ENCODE peak calls at places on chromosomes 3 and 15, in eight cellular contexts. U is right cardiac atrium; N is right lobe of liver; Q is CD4-positive, CD25-positive, alpha-beta regulatory T cell; G is CD4-positive, alpha-beta T cell; W is tibial nerve; S is tibial artery; T is left ventricle myocardium inferior. C is an unnamed sample.

GRCh38 chr3:197257711-197258110 is 40.7 kb downstream of the DLG1 start:
- DNase-seq in T (no peak), S (no peak), Q (no peak), G (no peak), N (no peak), U (no peak), W (no peak), C (no peak)

GRCh38 chr3:150411971-150412370 is 3.9 kb downstream of the TSC22D2 start:
- DNase-seq in N (no peak), G (no peak), W (no peak), S (no peak), T (no peak), U (no peak), Q (no peak), C (no peak)

GRCh38 chr3:55859305-55859704 is 372.2 kb upstream of the WNT5A start:
- DNase-seq in T (no peak), W (no peak), G (no peak), S (no peak), U (no peak), N (no peak), Q (no peak), C (no peak)

GRCh38 chr3:23435318-23435717 is 232.2 kb downstream of the UBE2E2 start:
- DNase-seq in U (no peak), G (no peak), Q (no peak), T (no peak), N (no peak), W (no peak), S (no peak), C (no peak)

GRCh38 chr3:111820651-111821050 is 38.4 kb upstream of the PHLDB2 start:
- DNase-seq in Q (no peak), U (no peak), W (no peak), G (no peak), T (no peak), S (no peak), N (no peak), C (no peak)

GRCh38 chr3:30401971-30402370 is 204.4 kb upstream of the TGFBR2 start:
- DNase-seq in G (no peak), U (no peak), S (no peak), Q (no peak), N (no peak), T (no peak), W (no peak), C (no peak)

GRCh38 chr15:53454843-53455721 is 304.4 kb downstream of the WDR72 start:
- DNase-seq in G (no peak), W (no peak), S (no peak), N (no peak), Q (no peak), T (no peak), U (no peak), C (no peak)

GRCh38 chr3:48405971-48406370 is 23.9 kb downstream of the PLXNB1 start:
- DNase-seq in T (no peak), Q (no peak), U (no peak), G (no peak), S (no peak), N (no peak), W (peak), C (no peak)

GRCh38 chr3:192445768-192446644 is 281.3 kb downstream of the FGF12 start:
- DNase-seq in W (no peak), T (no peak), Q (no peak), S (no peak), G (no peak), N (no peak), U (peak), C (no peak)

GRCh38 chr3:42014949-42015533 is 53.1 kb upstream of the ULK4 start:
- DNase-seq in G (no peak), Q (no peak), T (peak), W (no peak), N (peak), S (peak), U (peak), C (no peak)

GRCh38 chr3:16466822-16467221 is 46.7 kb downstream of the RFTN1 start:
- DNase-seq in W (no peak), N (no peak), Q (no peak), S (no peak), U (no peak), T (no peak), G (no peak), C (no peak)

GRCh38 chr3:178947738-178948137 is 123.9 kb downstream of the ZMAT3 start:
- DNase-seq in G (no peak), N (no peak), U (no peak), W (no peak), T (no peak), Q (no peak), S (no peak), C (no peak)

GRCh38 chr3:79973482-79973881 is 205.7 kb upstream of the ROBO1 start:
- DNase-seq in U (no peak), T (no peak), S (no peak), G (no peak), N (no peak), Q (no peak), W (no peak), C (no peak)

GRCh38 chr3:126621627-126622345 is 33.1 kb downstream of the TXNRD3 start:
- DNase-seq in T (no peak), N (no peak), G (no peak), U (no peak), S (no peak), Q (no peak), W (no peak), C (no peak)

GRCh38 chr3:183437060-183437459 is 8.6 kb upstream of the MCF2L2 start:
- DNase-seq in N (no peak), Q (no peak), W (no peak), T (no peak), S (no peak), G (no peak), U (no peak), C (no peak)

GRCh38 chr15:71806452-71806931 is 3.9 kb upstream of the NR2E3 start:
- DNase-seq in S (no peak), T (no peak), Q (no peak), N (no peak), U (no peak), W (no peak), G (no peak), C (no peak)

GRCh38 chr3:116153174-116153573 is 292.1 kb downstream of the LSAMP start:
- DNase-seq in N (no peak), W (no peak), S (no peak), U (no peak), Q (no peak), T (no peak), G (no peak), C (no peak)

GRCh38 chr3:49618412-49618811 is 55.7 kb upstream of the APEH start:
- DNase-seq in G (no peak), T (no peak), Q (no peak), N (no peak), W (no peak), S (no peak), U (no peak), C (no peak)

GRCh38 chr3:22141769-22142168 is 390.8 kb upstream of the ZNF385D start:
- DNase-seq in N (no peak), G (no peak), Q (no peak), S (no peak), U (no peak), T (no peak), W (no peak), C (no peak)

GRCh38 chr3:126133606-126134005 is 46.8 kb downstream of the ALDH1L1 start:
- DNase-seq in N (peak), Q (no peak), T (no peak), G (no peak), U (no peak), S (peak), W (no peak), C (peak)

GRCh38 chr15:78170848-78171773 is 21.9 kb downstream of the IDH3A start:
- DNase-seq in S (no peak), Q (no peak), G (no peak), N (peak), T (no peak), W (no peak), U (no peak), C (no peak)

GRCh38 chr3:169382309-169382708 is 281.2 kb downstream of the MECOM start:
- DNase-seq in Q (no peak), T (no peak), N (no peak), S (no peak), U (no peak), G (no peak), W (no peak), C (no peak)

GRCh38 chr3:192194081-192194480 is 533.3 kb downstream of the FGF12 start:
- DNase-seq in N (no peak), S (no peak), W (no peak), G (no peak), U (no peak), Q (no peak), T (no peak), C (no peak)

GRCh38 chr3:66038384-66038725 is 363 bp downstream of the MAGI1 start:
- DNase-seq in W (no peak), T (no peak), U (no peak), Q (no peak), S (no peak), N (no peak), G (no peak), C (no peak)

GRCh38 chr15:71325461-71325860 is 210.2 kb downstream of the THSD4 start:
- DNase-seq in N (no peak), S (no peak), T (no peak), Q (no peak), W (no peak), U (no peak), G (no peak), C (no peak)

GRCh38 chr15:81097116-81097892 is 36.8 kb upstream of the CFAP161 start:
- DNase-seq in S (no peak), W (no peak), T (no peak), Q (no peak), N (no peak), G (no peak), U (no peak), C (no peak)

GRCh38 chr3:132730891-132731580 is 8.8 kb upstream of the NPHP3 start:
- DNase-seq in W (no peak), U (peak), G (no peak), T (no peak), N (no peak), S (no peak), Q (no peak), C (no peak)

GRCh38 chr3:133828576-133829309 is 23.1 kb downstream of the SRPRB start:
- DNase-seq in N (no peak), W (no peak), T (peak), U (peak), Q (no peak), G (no peak), S (no peak), C (peak)

GRCh38 chr3:187974857-187975257 is 179.1 kb upstream of the LPP start:
- DNase-seq in W (no peak), Q (no peak), U (no peak), N (no peak), S (no peak), G (no peak), T (no peak), C (no peak)

GRCh38 chr3:148102156-148102555 is 595.5 kb upstream of the AGTR1 start:
- DNase-seq in N (no peak), U (no peak), S (no peak), W (no peak), Q (no peak), T (no peak), G (no peak), C (no peak)
- H3K27ac ChIP-seq in N (no peak), U (no peak), S (no peak), W (no peak), Q (no peak), T (no peak), G (no peak), C (no peak)

GRCh38 chr3:119530418-119530817 is 29.0 kb downstream of the CD80 start:
- DNase-seq in Q (no peak), U (no peak), W (no peak), N (no peak), G (no peak), T (no peak), S (no peak), C (no peak)

GRCh38 chr3:119527731-119528130 is 29.4 kb downstream of the TIMMDC1 start:
- DNase-seq in T (no peak), Q (no peak), W (no peak), N (no peak), G (no peak), S (no peak), U (no peak), C (no peak)

GRCh38 chr3:119524931-119525662 is 26.8 kb downstream of the TIMMDC1 start:
- DNase-seq in N (no peak), G (no peak), T (no peak), Q (no peak), W (no peak), S (no peak), U (no peak), C (no peak)

GRCh38 chr3:119529883-119530282 is 29.5 kb downstream of the CD80 start:
- DNase-seq in U (no peak), G (no peak), W (no peak), Q (no peak), T (no peak), S (no peak), N (no peak), C (no peak)
- H3K27ac ChIP-seq in U (no peak), G (no peak), W (no peak), Q (no peak), T (no peak), S (no peak), N (no peak), C (no peak)

DNA sequence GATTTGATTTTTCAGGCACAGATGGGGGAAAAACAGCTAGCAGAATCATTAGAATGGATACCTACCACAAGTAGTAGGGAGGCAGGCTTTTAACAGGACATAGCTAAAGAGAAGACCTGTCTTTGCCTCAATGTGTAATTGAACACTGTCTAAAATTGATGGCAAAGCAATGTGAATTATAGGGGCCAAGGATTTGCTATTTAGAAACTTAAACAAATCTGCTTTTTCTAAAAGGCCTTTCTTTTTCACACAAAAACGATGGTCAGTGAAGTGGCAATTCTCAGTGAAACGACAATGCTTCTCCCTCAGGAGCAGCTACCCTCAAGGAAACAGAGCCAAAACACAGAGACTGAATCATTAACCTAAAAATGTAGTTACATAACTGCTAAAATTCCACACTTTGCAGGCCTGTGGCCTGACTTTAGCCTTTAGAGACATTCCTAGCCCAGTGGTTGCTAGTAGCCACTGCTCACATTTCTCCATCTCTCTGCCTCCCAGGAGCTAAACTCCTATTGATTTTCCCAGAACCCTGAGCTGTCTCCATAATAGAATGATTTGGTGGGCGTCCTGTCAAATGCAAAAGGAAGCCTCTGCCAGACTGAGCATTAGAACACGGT is 630.2 kb upstream of the KCNMB2 start:
- DNase-seq in W (no peak), S (no peak), U (no peak), N (no peak), Q (no peak), T (no peak), G (no peak), C (no peak)
- H3K27ac ChIP-seq in W (peak), S (peak), U (no peak), N (no peak), Q (no peak), T (peak), G (no peak), C (peak)

DNA sequence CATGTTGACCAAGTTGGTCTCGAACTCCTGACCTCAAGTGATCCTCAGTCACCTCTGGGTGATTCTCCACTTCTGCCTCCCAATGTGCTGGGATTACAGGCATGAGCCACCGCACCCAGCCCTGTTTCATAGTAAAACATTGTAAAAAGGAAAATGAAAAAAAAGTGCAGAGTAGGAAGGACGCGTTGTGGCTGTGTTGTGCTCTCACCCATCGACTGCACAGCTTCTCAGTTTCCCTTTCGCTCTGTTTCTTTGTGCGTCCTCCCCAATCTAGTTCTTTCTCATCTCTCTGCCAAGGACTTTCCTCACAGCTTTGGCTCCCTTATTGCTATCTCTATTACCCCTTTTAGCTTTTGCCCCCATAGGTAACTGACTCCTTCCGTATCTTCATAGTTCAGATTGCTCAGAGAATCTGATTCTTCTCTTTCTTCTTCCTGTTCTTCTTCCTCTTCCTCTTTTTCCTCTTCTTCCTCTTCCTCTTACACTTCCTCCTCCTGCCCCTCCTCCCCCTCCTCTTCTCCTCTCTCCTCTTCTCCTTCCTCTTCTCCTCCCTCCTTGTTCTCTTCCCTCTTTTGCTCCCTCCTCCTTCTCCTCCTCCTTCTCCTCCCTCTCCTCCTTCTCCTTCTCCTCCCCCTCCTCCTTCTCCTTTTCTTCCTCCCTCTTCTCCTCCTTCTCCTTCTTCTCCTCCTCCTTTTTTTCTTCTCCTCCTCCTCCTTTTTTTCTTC is 81.1 kb upstream of the VGLL4 start:
- DNase-seq in S (no peak), N (no peak), U (no peak), Q (no peak), G (no peak), W (no peak), T (no peak), C (no peak)
- H3K27ac ChIP-seq in S (no peak), N (no peak), U (no peak), Q (no peak), G (no peak), W (no peak), T (no peak), C (no peak)

GRCh38 chr3:135582800-135583199 is 382.7 kb upstream of the PPP2R3A start:
- DNase-seq in N (no peak), U (no peak), G (no peak), T (no peak), Q (no peak), W (no peak), S (no peak), C (no peak)

GRCh38 chr3:135576786-135577185 is 388.7 kb upstream of the PPP2R3A start:
- DNase-seq in Q (no peak), S (no peak), N (no peak), W (no peak), T (no peak), G (no peak), U (no peak), C (no peak)

GRCh38 chr3:135581806-135582205 is 383.7 kb upstream of the PPP2R3A start:
- DNase-seq in Q (no peak), S (no peak), U (no peak), W (no peak), G (no peak), N (no peak), T (no peak), C (no peak)
- H3K27ac ChIP-seq in Q (no peak), S (no peak), U (no peak), W (no peak), G (no peak), N (no peak), T (no peak), C (no peak)

GRCh38 chr3:3559786-3560185 is 239.4 kb upstream of the LRRN1 start:
- DNase-seq in W (no peak), N (no peak), Q (no peak), U (no peak), G (no peak), T (no peak), S (no peak), C (no peak)
- H3K27ac ChIP-seq in W (no peak), N (no peak), Q (no peak), U (no peak), G (no peak), T (no peak), S (no peak), C (no peak)

DNA sequence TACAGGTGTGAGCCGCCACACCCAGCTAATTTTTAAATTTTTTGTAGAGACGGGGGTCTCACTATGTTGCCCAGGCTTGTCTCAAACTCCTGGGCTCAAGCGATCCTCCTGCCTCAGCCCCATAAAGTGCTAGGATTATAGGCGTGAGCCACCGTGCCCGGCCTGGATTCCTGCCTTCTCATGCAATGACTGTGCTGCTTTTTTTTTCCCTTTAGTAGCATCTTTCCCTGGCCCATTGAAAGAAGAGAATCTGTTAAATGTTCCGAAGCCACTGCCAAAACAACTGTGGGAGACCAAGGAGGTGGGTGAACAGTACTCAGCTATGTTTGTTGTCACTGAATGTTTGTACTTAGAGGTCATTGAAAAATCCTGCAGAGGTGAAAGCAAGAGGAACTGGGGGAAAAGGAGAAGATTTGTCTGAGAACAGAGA is 88.0 kb downstream of the CRTC3 start:
- DNase-seq in Q (no peak), N (no peak), U (no peak), G (no peak), T (no peak), S (no peak), W (no peak), C (no peak)
- H3K27ac ChIP-seq in Q (peak), N (no peak), U (no peak), G (no peak), T (peak), S (peak), W (peak), C (no peak)

DNA sequence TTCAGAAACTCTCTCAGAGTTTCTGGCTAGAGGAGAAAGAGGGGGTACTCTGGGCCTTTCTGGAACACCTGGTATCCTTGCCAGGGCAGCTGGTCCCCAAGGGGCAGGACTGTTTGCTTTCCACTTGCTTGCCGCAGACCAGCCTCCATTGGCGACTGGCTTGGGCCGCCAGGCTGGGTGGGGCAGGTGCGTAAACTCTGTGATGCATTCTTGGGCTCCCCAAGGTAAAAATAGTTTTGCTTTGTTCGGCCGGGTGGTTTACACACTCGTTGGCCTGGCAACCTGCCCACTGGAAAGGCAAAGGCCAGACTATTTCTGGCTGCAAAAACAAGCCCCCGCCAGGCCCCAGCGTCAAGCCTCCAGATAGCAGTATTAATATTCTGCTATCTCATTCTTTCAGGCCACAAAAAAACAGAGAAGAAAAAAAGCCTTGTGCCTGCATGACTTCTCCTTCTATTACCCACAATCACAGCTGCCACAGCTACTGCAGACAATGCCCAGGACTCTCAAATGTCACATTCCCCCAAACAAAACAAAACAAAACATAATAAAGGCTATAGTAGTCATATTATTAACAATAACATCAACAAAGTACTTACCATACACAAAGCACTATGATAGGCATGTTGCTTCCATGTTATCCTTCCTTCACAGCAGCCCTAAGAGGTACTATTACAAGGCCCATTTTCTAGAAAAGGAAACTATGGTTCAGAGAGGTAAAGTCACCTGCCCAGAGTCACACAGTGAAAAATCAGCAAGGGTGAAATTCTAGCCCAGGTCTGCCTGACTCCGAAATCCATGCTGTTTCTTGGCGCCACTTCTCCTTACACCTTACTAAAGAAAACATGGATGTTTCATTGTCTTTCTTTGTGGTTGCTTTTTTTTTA is 14.0 kb upstream of the SSUH2 start:
- DNase-seq in W (peak), U (peak), Q (no peak), G (no peak), T (peak), N (no peak), S (peak), C (no peak)
- H3K27ac ChIP-seq in W (peak), U (peak), Q (no peak), G (no peak), T (peak), N (no peak), S (peak), C (peak)

C was measured in vagina.